ENCODE peak calls at places on chromosomes 2 and 18, in ten cellular contexts. R, L, Q, Y, U, C, X, P, S and K are unnamed samples.

GRCh38 chr2:158395166-158395565 is 61.4 kb downstream of the CCDC148 start:
- DNase-seq in R (no peak), L (no peak), Q (no peak), Y (no peak), U (no peak), C (no peak), X (no peak), P (no peak), S (no peak), K (no peak)

GRCh38 chr2:162293122-162293781 is 25.2 kb downstream of the IFIH1 start:
- DNase-seq in R (no peak), L (no peak), Q (no peak), Y (no peak), U (no peak), C (no peak), X (peak), P (no peak), S (peak), K (no peak)

GRCh38 chr2:8573234-8573941 is 108.5 kb upstream of the ID2 start:
- DNase-seq in R (no peak), L (no peak), Q (no peak), Y (no peak), U (no peak), C (peak), X (no peak), P (no peak), S (no peak), K (no peak)

GRCh38 chr2:182584462-182584861 is 131.6 kb upstream of the DNAJC10 start:
- DNase-seq in R (no peak), L (peak), Q (no peak), Y (no peak), U (no peak), C (no peak), X (no peak), P (no peak), S (no peak), K (no peak)

GRCh38 chr2:133836220-133836619 is 268.0 kb upstream of the NCKAP5 start:
- DNase-seq in R (no peak), L (no peak), Q (no peak), Y (no peak), U (no peak), C (no peak), X (no peak), P (no peak), S (no peak), K (no peak)

GRCh38 chr2:196849895-196850294 is 40.7 kb upstream of the C2orf66 start:
- DNase-seq in R (no peak), L (no peak), Q (peak), Y (no peak), U (peak), C (peak), X (peak), P (no peak), S (peak), K (peak)

GRCh38 chr2:125745514-125745913 is 910.4 kb upstream of the GYPC start:
- DNase-seq in R (no peak), L (no peak), Q (peak), Y (no peak), U (peak), C (peak), X (no peak), P (no peak), S (no peak), K (peak)

GRCh38 chr2:44268259-44268649 is 7.0 kb upstream of the SLC3A1 start:
- DNase-seq in R (no peak), L (no peak), Q (no peak), Y (no peak), U (no peak), C (no peak), X (peak), P (no peak), S (no peak), K (no peak)

GRCh38 chr2:166610180-166610919 is 116.3 kb upstream of the SCN7A start:
- DNase-seq in R (no peak), L (peak), Q (no peak), Y (no peak), U (no peak), C (no peak), X (no peak), P (no peak), S (peak), K (no peak)

GRCh38 chr18:44679912-44680270 is 797 bp upstream of the SETBP1 start:
- DNase-seq in R (peak), L (peak), Q (peak), Y (no peak), U (peak), C (no peak), X (peak), P (peak), S (peak), K (no peak)

GRCh38 chr2:207423886-207424285 is 105.9 kb upstream of the CREB1 start:
- DNase-seq in R (no peak), L (no peak), Q (no peak), Y (no peak), U (no peak), C (no peak), X (peak), P (no peak), S (no peak), K (peak)

GRCh38 chr2:29251406-29251805 is 136.2 kb downstream of the CLIP4 start:
- DNase-seq in R (no peak), L (no peak), Q (no peak), Y (no peak), U (no peak), C (no peak), X (no peak), P (no peak), S (no peak), K (no peak)

GRCh38 chr2:172811027-172811426 is 75.4 kb downstream of the RAPGEF4 start:
- DNase-seq in R (no peak), L (no peak), Q (no peak), Y (no peak), U (no peak), C (no peak), X (peak), P (no peak), S (no peak), K (no peak)

GRCh38 chr2:218961651-218962570 is 2.4 kb downstream of the CDK5R2 start:
- DNase-seq in R (no peak), L (no peak), Q (no peak), Y (no peak), U (no peak), C (no peak), X (no peak), P (no peak), S (no peak), K (no peak)

GRCh38 chr2:1731512-1731962 is 12.8 kb downstream of the PXDN start:
- DNase-seq in R (peak), L (no peak), Q (peak), Y (no peak), U (no peak), C (no peak), X (peak), P (no peak), S (no peak), K (no peak)

GRCh38 chr2:234444888-234445287 is 52.0 kb downstream of the ARL4C start:
- DNase-seq in R (no peak), L (peak), Q (peak), Y (no peak), U (peak), C (no peak), X (peak), P (no peak), S (peak), K (no peak)

GRCh38 chr2:71898375-71898774 is 249.3 kb downstream of the CYP26B1 start:
- DNase-seq in R (no peak), L (no peak), Q (no peak), Y (no peak), U (no peak), C (no peak), X (no peak), P (no peak), S (no peak), K (no peak)

GRCh38 chr2:112794131-112794733 is 9.9 kb upstream of the IL1A start:
- DNase-seq in R (peak), L (no peak), Q (peak), Y (peak), U (peak), C (peak), X (peak), P (no peak), S (peak), K (no peak)

GRCh38 chr2:98508690-98509054 is 64.0 kb downstream of the INPP4A start:
- DNase-seq in R (peak), L (peak), Q (peak), Y (no peak), U (peak), C (no peak), X (peak), P (no peak), S (no peak), K (no peak)

DNA sequence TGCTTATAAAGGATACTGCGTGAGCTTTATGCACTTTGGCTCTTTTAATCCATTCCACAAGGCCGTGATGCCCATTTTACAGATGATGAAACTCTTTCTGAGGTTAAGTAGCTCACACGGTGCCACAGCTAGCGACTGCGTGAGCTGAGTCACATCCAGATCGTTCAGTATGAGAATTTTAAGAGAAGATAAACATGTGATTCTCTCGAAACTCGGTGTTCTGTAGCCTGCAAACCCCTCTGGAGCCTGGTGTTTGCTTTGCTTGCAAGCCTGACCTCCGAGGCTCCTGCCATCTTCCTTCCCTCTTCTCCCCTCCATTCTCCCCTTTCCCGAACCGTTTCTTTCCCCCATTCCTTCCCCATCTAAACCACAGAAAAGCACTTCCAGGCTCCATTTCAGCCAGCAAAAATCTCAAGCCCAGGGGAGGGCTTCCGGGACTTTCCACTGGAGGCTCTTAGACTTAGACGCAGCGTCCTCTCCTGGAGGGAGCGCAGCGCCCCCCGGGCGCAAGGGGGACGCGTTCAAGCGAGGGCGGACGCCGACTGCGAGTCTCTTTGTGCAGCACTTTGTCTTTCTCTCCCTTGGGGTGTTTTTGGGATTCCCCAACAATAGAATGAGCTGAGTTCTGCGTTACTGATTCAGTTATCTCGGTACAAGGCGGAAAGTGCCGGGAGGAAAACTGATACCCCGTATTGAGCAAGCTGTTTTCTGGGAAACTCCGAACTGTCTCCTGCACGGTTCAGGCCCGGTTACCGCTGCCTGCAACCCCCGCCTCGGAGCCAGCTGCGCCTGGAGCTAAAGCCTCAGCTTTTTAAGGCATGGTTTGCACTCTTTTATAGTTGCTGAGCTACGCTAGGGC is 38.0 kb downstream of the CYP1B1 start:
- DNase-seq in R (no peak), L (peak), Q (no peak), Y (no peak), U (peak), C (no peak), X (peak), P (no peak), S (no peak), K (peak)
- TF ChIP-seq POLR2A in R (no peak), L (no peak), Q (no peak), Y (no peak), U (no peak), C (no peak), X (no peak), P (no peak), S (no peak), K (no peak)

DNA sequence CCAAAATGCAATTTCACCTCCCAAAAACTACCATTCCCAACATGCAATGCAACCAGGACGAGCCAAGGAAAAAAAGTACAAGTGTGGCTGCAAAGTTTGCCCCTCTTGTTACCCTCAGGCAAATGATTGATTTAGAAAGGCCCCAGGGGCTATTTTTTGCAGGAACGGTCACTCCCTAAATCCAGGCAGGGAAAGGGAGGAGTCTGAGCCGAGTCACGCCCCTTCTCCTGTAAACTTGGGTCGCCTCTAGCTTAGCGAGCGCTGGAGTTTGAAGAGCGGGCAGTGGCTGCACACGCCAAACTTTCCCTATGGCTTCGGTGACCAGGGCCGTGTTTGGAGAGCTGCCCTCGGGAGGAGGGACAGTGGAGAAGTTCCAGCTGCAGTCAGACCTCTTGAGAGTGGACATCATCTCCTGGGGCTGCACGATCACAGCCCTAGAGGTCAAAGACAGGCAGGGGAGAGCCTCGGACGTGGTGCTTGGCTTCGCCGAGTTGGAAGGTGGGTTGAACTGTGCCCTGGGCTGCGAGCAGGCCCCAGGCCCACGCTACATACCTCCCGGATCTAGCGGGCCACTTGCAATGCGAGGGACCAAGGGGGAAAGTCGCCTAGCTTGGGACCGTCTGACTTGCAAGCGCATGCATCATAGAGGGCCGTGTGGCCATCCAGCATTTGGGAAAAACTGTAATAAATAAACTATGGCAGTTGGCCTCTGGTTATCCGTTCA is at the start of gene GALM:
- DNase-seq in R (peak), L (peak), Q (peak), Y (peak), U (peak), C (peak), X (peak), P (peak), S (peak), K (peak)
- TF ChIP-seq POLR2A in R (peak), L (no peak), Q (peak), Y (peak), U (peak), C (peak), X (no peak), P (no peak), S (no peak), K (no peak)

GRCh38 chr2:27039871-27040270 is 7.1 kb downstream of the TMEM214 start:
- DNase-seq in R (no peak), L (no peak), Q (no peak), Y (no peak), U (no peak), C (no peak), X (no peak), P (no peak), S (no peak), K (no peak)

GRCh38 chr2:27041708-27042107 is 8.9 kb downstream of the TMEM214 start:
- DNase-seq in R (no peak), L (no peak), Q (no peak), Y (no peak), U (peak), C (no peak), X (no peak), P (no peak), S (no peak), K (no peak)

GRCh38 chr2:27040282-27040681 is 7.5 kb downstream of the TMEM214 start:
- DNase-seq in R (no peak), L (no peak), Q (no peak), Y (no peak), U (no peak), C (no peak), X (no peak), P (no peak), S (no peak), K (no peak)

GRCh38 chr2:27042985-27043634 is 8.4 kb upstream of the AGBL5 start:
- DNase-seq in R (no peak), L (no peak), Q (peak), Y (no peak), U (no peak), C (no peak), X (peak), P (no peak), S (no peak), K (no peak)

DNA sequence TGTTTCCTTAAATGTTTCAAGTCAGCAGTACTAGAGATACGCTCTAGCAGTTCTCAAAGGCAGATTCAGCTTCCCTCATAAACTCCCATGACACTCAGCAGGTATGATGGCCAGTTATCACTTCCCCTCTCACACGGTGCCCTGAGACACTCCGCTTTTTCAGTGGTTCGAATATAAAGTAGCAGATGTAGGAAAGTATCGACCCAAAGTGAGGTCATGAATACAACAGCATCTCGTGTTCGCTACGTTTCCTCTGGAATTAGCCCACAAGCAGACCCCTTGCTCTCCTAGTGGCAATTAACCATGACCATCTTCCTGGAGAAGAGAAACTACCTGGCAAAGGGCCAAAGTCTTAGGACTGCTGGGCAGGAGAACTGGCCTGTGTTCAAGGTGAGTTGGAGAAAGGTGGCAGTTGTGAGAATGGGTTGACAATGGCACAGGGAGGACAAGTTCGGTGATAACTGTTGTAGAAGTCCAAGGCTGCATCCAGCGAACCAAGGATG is 9.3 kb upstream of the AGBL5 start:
- DNase-seq in R (no peak), L (no peak), Q (no peak), Y (no peak), U (no peak), C (no peak), X (no peak), P (no peak), S (no peak), K (no peak)
- TF ChIP-seq POLR2A in R (no peak), L (no peak), Q (no peak), Y (no peak), U (no peak), C (no peak), X (no peak), P (no peak), S (no peak), K (no peak)

GRCh38 chr18:11147371-11147860 is 2.0 kb downstream of the PIEZO2 start:
- DNase-seq in R (no peak), L (no peak), Q (no peak), Y (no peak), U (no peak), C (no peak), X (no peak), P (no peak), S (no peak), K (no peak)
- TF ChIP-seq POLR2A in R (no peak), L (no peak), Q (no peak), Y (no peak), U (no peak), C (no peak), X (no peak), P (no peak), S (no peak), K (no peak)

GRCh38 chr2:61853848-61854434 is at the start of gene FAM161A:
- DNase-seq in R (peak), L (peak), Q (peak), Y (peak), U (peak), C (peak), X (peak), P (peak), S (peak), K (peak)
- TF ChIP-seq POLR2A in R (no peak), L (no peak), Q (no peak), Y (no peak), U (no peak), C (no peak), X (no peak), P (peak), S (no peak), K (peak)